ENCODE peak calls at places on chromosomes 12 and 14, in six cellular contexts. I is GM23248, B is hepatocyte, J is neural progenitor cell, V is astrocyte, C is fibroblast of lung. W is an unnamed sample.

GRCh38 chr12:3009780-3010179 is 50.6 kb downstream of the TEAD4 start:
- DNase-seq in B (no peak), I (no peak), J (no peak), V (no peak), C (no peak), W (no peak)

GRCh38 chr12:26043139-26044006 is 81.5 kb downstream of the BHLHE41 start:
- DNase-seq in C (peak; percentile 8), J (no peak), V (no peak), B (no peak), I (no peak), W (peak; percentile 82)

GRCh38 chr14:96639550-96639949 is 137.4 kb downstream of the PAPOLA start:
- DNase-seq in V (no peak), B (peak; percentile 2), J (no peak), C (no peak), I (no peak), W (no peak)

GRCh38 chr12:113818278-113818677 is 147.8 kb downstream of the RBM19 start:
- DNase-seq in J (no peak), V (no peak), I (peak; percentile 10), C (peak; percentile 17), B (no peak), W (no peak)

GRCh38 chr14:99670361-99671229 is 13.5 kb upstream of the CYP46A1 start:
- DNase-seq in B (no peak), I (peak; percentile 18), V (peak; percentile 51), J (no peak), C (no peak), W (no peak)

GRCh38 chr12:121789233-121789781 is 4.2 kb downstream of the RHOF start:
- DNase-seq in B (no peak), C (no peak), V (no peak), J (no peak), I (no peak), W (no peak)

GRCh38 chr14:83096092-83096491 is 1562.4 kb upstream of the SEL1L start:
- DNase-seq in J (no peak), V (no peak), C (peak; percentile 39), I (peak; percentile 0), B (no peak), W (no peak)

GRCh38 chr12:26179829-26180228 is 15.5 kb upstream of the SSPN start:
- DNase-seq in V (no peak), C (no peak), B (no peak), J (no peak), I (no peak), W (no peak)

DNA sequence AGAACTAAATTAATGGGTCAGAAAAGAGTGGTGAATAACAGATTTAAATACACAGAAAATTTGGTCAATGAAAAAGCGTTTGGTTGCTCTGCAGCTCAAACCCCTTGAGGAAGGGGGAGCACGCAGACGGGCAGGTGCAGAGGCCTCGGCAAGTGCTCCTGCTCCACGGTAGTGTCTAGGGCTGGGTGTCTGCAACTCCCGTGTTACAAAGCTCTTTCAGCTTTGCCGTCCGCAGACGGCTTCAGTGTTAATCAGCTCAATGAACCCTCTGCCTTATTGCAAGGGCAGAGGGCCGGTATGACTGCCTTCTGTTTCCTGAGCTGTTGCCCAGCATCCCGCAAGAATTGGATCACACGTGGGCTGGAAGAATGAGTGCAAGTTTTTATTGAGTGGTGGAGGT is 125.7 kb upstream of the TRHDE start:
- DNase-seq in B (no peak), V (no peak), I (no peak), C (no peak), J (no peak), W (no peak)
- TF ChIP-seq EZH2 in B (no peak), V (no peak), I (no peak), C (no peak), J (no peak), W (no peak)

DNA sequence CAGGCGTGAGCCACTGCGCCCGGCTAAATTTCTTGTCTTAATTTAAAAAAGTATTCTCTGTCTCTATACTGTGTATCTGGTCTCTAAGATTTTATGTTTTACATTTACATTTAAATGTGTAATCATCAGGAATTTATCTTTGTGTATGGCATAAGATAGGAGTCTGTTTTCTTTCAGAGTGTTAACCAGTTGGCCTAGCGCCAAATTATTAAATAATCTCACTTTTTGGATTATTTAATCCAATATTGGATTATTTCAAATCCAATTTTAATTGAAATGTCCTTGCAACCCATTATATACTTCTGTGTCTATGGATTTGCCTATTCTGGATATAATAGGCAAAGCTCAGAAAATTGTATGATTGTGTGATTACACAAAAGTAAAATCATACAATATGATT is 45.0 kb downstream of the BAZ2A start:
- DNase-seq in B (no peak), C (no peak), I (no peak), J (no peak), V (no peak), W (no peak)
- H2AFZ ChIP-seq in B (no peak overlapping the region), C (no peak overlapping the region), I (no peak overlapping the region), J (no peak overlapping the region), V (no peak overlapping the region), W (no peak overlapping the region)

DNA sequence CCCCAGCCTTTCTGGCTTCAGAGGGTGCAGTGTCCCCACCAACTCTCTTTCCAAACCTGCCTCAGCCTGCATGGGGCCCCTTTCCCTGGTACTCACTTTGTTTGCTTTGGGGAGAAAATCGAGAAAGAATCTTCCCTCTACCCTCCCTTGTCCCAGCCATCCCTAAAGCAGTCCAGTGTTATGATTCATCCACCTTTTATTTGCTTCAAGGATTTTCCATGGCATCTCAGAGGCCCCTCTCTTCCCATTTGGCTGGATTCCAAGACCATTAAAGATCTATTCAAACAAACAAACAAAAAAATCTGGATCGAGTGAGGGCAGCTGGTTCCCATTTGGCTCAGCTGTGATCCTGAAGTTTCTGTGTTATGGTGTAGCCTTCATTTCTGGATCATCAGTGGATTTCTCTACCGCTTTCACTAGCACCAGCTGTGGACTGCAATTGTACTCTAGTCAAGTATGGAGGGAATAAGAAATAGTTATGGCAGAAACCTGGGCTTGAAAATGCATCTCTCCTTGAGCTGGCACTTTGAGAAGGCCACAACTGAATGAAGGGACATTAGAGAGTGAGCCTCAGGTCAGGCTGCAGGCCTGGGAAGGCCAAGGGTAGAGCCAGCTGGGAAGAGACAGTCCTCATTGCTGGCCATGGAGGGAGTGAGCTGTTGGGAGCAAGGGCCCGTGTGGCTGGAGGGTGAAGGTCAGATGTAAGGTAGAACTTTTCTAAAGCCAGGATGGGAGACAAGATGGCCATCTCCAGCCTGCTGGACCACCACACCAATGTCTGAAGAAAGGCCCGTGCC is 13.7 kb downstream of the KRT71 start:
- DNase-seq in I (peak; percentile 52), J (no peak), C (peak; percentile 56), B (peak; percentile 83), V (peak; percentile 44), W (peak; percentile 93)
- TF ChIP-seq EZH2 in I (no peak), J (no peak), C (no peak), B (no peak), V (no peak), W (no peak)

DNA sequence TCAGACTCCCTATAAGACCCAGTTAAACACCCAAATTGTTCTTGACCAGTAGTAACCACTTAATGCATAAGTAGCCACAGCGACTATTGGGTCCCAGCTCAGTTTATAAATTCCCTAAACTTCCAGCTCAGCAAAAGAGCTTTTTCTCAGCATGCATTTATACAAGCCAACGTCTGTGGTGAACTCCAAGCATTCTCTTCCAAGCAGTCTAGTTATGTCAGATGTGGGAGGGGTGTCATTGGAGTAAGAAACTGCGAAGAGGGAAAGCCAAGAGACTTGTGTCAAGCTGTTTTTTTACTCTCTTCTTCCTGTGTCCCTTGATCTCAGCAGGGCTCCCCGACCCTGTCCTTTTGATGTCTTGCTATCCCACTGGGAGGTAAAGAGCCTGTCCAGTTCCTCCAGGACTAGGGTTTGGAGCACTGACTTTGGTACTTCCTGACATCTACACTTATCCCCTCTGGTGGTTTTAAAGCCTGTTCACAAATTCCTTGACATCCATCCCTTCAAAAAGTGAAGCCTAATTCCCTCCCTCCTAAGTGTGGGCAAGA is 69.0 kb downstream of the PPM1H start:
- DNase-seq in V (peak; percentile 72), I (peak; percentile 15), J (peak; percentile 10), C (peak; percentile 22), B (no peak), W (no peak)
- H2AFZ ChIP-seq in V (no peak overlapping the region), I (no peak overlapping the region), J (no peak overlapping the region), C (peak overlapping the region; percentile 6), B (no peak overlapping the region), W (peak overlapping the region; percentile 18)

DNA sequence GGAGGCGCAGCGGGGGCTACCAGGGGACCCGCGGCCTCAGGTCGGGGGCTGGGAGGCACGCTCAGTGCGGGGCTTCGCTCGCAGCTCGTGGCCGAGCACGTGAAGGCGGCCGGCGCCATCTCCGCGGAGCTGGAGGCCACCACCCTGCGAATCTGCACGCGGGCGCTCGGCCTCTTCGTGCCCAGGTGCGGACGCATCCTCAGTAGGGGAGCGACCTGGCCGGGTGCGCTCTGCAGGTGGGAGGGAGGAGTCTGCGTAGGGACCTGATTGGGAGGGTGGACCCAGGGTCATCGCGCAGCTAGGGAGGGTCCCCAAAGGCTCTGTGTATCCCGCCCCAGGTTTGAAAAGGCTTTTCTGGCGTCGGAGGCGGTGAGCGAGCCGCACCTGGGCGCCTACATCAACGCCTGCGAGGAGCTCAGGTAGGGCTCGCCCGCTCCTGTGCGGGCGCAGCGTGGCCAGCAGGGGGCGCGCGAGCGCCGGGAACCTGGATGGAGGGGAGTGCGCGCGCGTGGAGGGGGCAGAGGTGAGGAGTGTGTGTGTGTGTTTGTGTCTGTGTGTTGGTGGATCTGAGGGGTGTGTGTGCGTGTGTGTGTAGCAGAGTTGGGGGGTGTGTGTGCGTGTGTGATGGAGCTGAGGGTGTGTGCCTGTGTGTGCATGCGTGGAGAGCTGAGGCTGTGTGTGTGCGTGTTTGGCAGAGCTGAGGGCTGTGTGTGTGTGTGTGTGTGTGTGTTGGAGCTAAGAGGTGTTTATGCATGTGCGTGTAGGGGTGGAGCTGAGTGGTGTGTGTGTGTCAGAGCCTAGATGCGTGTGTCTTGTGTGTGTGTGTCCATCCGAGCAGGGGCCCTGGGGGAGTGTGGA is 10.4 kb downstream of the EXOC3L4 start:
- DNase-seq in C (peak; percentile 69), V (peak; percentile 41), B (peak; percentile 87), J (peak; percentile 77), I (peak; percentile 55), W (peak; percentile 82)
- TF ChIP-seq EZH2 in C (peak; percentile 22), V (peak; percentile 90), B (no peak), J (peak; percentile 54), I (no peak), W (no peak)

DNA sequence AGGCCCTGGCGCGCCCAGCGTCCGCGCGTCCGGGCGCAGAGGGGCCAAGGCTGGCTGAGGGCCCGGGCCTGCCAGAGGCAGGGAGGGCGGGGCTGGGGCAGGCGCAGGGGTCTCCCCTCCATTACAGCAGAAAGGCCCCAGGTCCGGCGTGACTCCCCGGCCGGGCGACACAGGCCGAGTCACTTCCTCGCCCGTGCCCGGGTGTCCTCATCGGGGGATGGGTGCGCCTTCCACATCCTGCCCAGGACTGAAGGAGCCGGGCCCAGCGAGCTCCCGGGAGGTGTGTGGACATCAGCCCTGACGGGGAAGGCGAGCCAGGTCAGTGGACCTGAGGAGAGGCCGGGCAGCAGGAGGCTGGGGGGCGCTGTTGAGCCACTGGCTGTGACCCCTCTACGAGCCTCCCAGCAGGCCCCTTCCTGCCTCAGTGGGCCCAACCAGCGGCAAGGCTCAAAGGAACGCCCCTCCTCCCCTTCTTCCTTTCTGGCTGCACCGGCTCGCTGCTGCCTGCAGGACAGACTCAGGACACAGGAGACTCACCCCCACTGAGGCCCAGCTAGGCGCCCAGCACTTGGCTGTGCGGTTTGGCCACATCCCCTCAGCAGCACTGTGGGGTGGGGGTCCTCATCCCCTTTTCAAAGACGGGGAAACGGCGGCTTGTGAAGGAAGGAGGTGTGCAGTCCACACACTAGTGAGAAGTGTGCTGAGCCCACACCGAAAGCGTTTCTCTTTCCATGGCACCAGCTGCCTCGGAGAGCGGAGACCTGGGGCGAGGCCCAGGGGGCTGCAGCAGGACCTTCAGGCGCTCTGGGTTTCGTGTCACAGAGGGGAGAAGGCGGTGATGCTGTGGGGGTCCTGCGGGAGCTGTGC is 606 bp downstream of the TNFAIP2 start:
- DNase-seq in J (peak; percentile 61), I (peak; percentile 76), C (no peak), B (peak; percentile 60), V (no peak), W (peak; percentile 44)
- H2AFZ ChIP-seq in J (peak overlapping the region; percentile 88), I (peak overlapping the region; percentile 49), C (no peak overlapping the region), B (peak overlapping the region; percentile 55), V (peak overlapping the region; percentile 56), W (peak overlapping the region; percentile 77)

W was measured in PC-3.